ENCODE peak calls at places on chromosomes 13 and 19, in six cellular contexts. One of them, this sample, is unnamed.
A peak's percentile ranks its signal among the peaks of the same experiment; 100 is the strongest.

GRCh38 chr19:17605761-17606745 is 50.6 kb downstream of the COLGALT1 start:
- DNase-seq in mesenchymal stem cell: peak; percentile 74
- DNase-seq in IMR-90: peak; percentile 56
- DNase-seq in mesendoderm: peak; percentile 98
- DNase-seq in H1: peak; percentile 97
- DNase-seq in trophoblast cell: peak; percentile 94
- DNase-seq in this sample: peak; percentile 93

GRCh38 chr13:100394005-100394695 is 194.4 kb downstream of the GGACT start:
- DNase-seq in mesendoderm: no peak
- DNase-seq in trophoblast cell: no peak
- DNase-seq in mesenchymal stem cell: peak; percentile 84
- DNase-seq in H1: no peak
- DNase-seq in IMR-90: peak; percentile 92
- DNase-seq in this sample: no peak

GRCh38 chr13:40457844-40458243 is 208.6 kb downstream of the FOXO1 start:
- DNase-seq in H1: no peak
- DNase-seq in mesendoderm: no peak
- DNase-seq in mesenchymal stem cell: no peak
- DNase-seq in IMR-90: no peak
- DNase-seq in trophoblast cell: no peak
- DNase-seq in this sample: no peak

GRCh38 chr19:926595-927043 is 784 bp downstream of the ARID3A start:
- DNase-seq in H1: no peak
- DNase-seq in trophoblast cell: peak; percentile 89
- DNase-seq in mesendoderm: peak; percentile 69
- DNase-seq in IMR-90: no peak
- DNase-seq in mesenchymal stem cell: peak; percentile 32
- DNase-seq in this sample: no peak

GRCh38 chr13:100131863-100132574 is 43.1 kb downstream of the PCCA start:
- DNase-seq in IMR-90: peak; percentile 96
- DNase-seq in mesendoderm: peak; percentile 61
- DNase-seq in trophoblast cell: peak; percentile 12
- DNase-seq in H1: no peak
- DNase-seq in mesenchymal stem cell: peak; percentile 93
- DNase-seq in this sample: no peak

GRCh38 chr19:31350693-31351211 is 1.5 kb upstream of the TSHZ3 start:
- DNase-seq in trophoblast cell: peak; percentile 63
- DNase-seq in H1: no peak
- DNase-seq in mesendoderm: peak; percentile 54
- DNase-seq in mesenchymal stem cell: peak; percentile 67
- DNase-seq in IMR-90: peak; percentile 56
- DNase-seq in this sample: no peak

GRCh38 chr13:50529154-50529882 is 314.2 kb downstream of the DLEU7 start:
- DNase-seq in mesendoderm: no peak
- DNase-seq in mesenchymal stem cell: peak; percentile 52
- DNase-seq in H1: no peak
- DNase-seq in trophoblast cell: peak; percentile 74
- DNase-seq in IMR-90: peak; percentile 89
- DNase-seq in this sample: no peak

GRCh38 chr19:18650468-18651001 is 13.7 kb downstream of the KLHL26 start:
- DNase-seq in trophoblast cell: no peak
- DNase-seq in mesendoderm: no peak
- DNase-seq in H1: no peak
- DNase-seq in IMR-90: peak; percentile 93
- DNase-seq in mesenchymal stem cell: peak; percentile 98
- DNase-seq in this sample: no peak

GRCh38 chr13:97659602-97660001 is 225.6 kb downstream of the RAP2A start:
- DNase-seq in IMR-90: peak; percentile 21
- DNase-seq in mesendoderm: peak; percentile 65
- DNase-seq in trophoblast cell: no peak
- DNase-seq in H1: no peak
- DNase-seq in mesenchymal stem cell: peak; percentile 16
- DNase-seq in this sample: peak; percentile 23

GRCh38 chr19:56348289-56348877 is 33.7 kb upstream of the ZSCAN5A start:
- DNase-seq in trophoblast cell: peak; percentile 33
- DNase-seq in IMR-90: no peak
- DNase-seq in mesendoderm: peak; percentile 50
- DNase-seq in mesenchymal stem cell: peak; percentile 7
- DNase-seq in H1: no peak
- DNase-seq in this sample: no peak

GRCh38 chr13:33249066-33249465 is 36.5 kb downstream of the STARD13 start:
- DNase-seq in IMR-90: peak; percentile 81
- DNase-seq in mesendoderm: no peak
- DNase-seq in mesenchymal stem cell: peak; percentile 47
- DNase-seq in trophoblast cell: no peak
- DNase-seq in H1: no peak
- DNase-seq in this sample: no peak

GRCh38 chr13:25860265-25860664 is 191.6 kb downstream of the SHISA2 start:
- DNase-seq in trophoblast cell: no peak
- DNase-seq in H1: no peak
- DNase-seq in IMR-90: no peak
- DNase-seq in mesenchymal stem cell: no peak
- DNase-seq in mesendoderm: no peak
- DNase-seq in this sample: no peak

GRCh38 chr13:31234729-31235128 is 35.0 kb downstream of the B3GLCT start:
- DNase-seq in IMR-90: no peak
- DNase-seq in mesenchymal stem cell: no peak
- DNase-seq in trophoblast cell: no peak
- DNase-seq in H1: no peak
- DNase-seq in mesendoderm: peak; percentile 50
- DNase-seq in this sample: no peak

GRCh38 chr13:44312898-44313551 is 60.6 kb upstream of the SERP2 start:
- DNase-seq in H1: no peak
- DNase-seq in mesendoderm: no peak
- DNase-seq in IMR-90: peak; percentile 95
- DNase-seq in trophoblast cell: peak; percentile 10
- DNase-seq in mesenchymal stem cell: peak; percentile 87
- DNase-seq in this sample: no peak

GRCh38 chr13:51960766-51961165 is 50.5 kb downstream of the ATP7B start:
- DNase-seq in H1: no peak
- DNase-seq in trophoblast cell: no peak
- DNase-seq in mesenchymal stem cell: no peak
- DNase-seq in mesendoderm: no peak
- DNase-seq in IMR-90: no peak
- DNase-seq in this sample: no peak

GRCh38 chr13:113650731-113651148 is 7.3 kb downstream of the ATP4B start:
- DNase-seq in trophoblast cell: no peak
- DNase-seq in H1: no peak
- DNase-seq in mesenchymal stem cell: no peak
- DNase-seq in IMR-90: no peak
- DNase-seq in mesendoderm: no peak
- DNase-seq in this sample: no peak

GRCh38 chr13:113654175-113654560 is 3.8 kb downstream of the ATP4B start:
- DNase-seq in H1: no peak
- DNase-seq in mesenchymal stem cell: no peak
- DNase-seq in mesendoderm: no peak
- DNase-seq in IMR-90: no peak
- DNase-seq in trophoblast cell: no peak
- DNase-seq in this sample: no peak

GRCh38 chr13:113651511-113652403 is 6.2 kb downstream of the ATP4B start:
- DNase-seq in mesendoderm: no peak
- DNase-seq in IMR-90: no peak
- DNase-seq in H1: no peak
- DNase-seq in mesenchymal stem cell: no peak
- DNase-seq in trophoblast cell: no peak
- DNase-seq in this sample: no peak

GRCh38 chr13:113653264-113654174 is 4.5 kb downstream of the ATP4B start:
- DNase-seq in mesenchymal stem cell: no peak
- DNase-seq in mesendoderm: peak; percentile 74
- DNase-seq in trophoblast cell: no peak
- DNase-seq in IMR-90: no peak
- DNase-seq in H1: no peak
- DNase-seq in this sample: no peak

DNA sequence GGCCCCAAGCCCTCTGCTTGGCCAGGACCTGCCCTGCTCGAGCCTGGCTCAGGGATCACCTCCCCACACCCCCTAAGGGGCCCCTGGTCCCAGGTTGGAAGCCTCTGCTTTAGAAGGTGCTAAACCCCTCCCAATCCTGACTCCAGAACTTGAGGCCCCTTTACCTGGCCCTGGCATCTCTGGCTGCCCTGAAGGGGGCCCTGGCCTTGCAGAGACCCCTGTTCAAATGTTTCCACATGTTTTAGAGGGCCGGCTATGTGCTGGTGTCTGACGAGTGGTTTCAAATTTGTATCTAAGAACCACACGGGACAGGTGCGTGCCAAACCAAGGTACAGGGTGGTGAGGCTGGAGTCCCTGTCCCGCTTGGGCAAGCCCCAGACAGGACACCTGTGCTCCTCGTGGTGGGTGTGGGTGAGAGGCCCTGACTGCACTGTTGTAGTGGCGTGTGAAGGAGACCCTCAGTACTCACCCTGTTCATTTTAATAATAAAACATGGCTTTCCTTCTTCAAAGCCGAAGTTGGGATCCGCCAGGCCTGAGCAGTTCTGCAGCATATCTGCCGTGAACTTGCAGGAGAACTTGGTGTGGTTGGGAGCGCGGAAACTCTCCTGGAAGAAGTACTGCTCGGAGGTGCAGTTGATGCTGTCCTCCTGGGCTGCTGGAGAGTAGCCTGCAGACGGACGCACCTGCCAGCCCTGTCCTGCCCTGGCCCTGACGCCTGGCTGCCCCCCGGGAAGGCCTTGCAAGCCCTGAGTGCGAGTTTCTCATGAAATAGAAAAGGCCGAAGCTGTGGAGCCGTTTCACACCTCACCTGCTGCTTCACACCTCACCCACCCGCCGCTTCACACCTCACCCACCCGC is 5.4 kb downstream of the ATP4B start:
- DNase-seq in mesenchymal stem cell: no peak
- DNase-seq in H1: no peak
- DNase-seq in IMR-90: no peak
- DNase-seq in mesendoderm: no peak
- DNase-seq in trophoblast cell: no peak
- DNase-seq in this sample: no peak
- H3K4ac ChIP-seq in mesenchymal stem cell: no peak overlapping the region
- H3K4ac ChIP-seq in H1: no peak overlapping the region
- H3K4ac ChIP-seq in IMR-90: no peak overlapping the region
- H3K4ac ChIP-seq in mesendoderm: no peak overlapping the region
- H3K4ac ChIP-seq in trophoblast cell: no peak overlapping the region
- H3K4ac ChIP-seq in this sample: no peak overlapping the region

GRCh38 chr19:35869327-35870123 is 1.2 kb downstream of the APLP1 start:
- DNase-seq in IMR-90: peak; percentile 61
- DNase-seq in mesendoderm: peak; percentile 96
- DNase-seq in trophoblast cell: peak; percentile 94
- DNase-seq in H1: peak; percentile 82
- DNase-seq in mesenchymal stem cell: peak; percentile 77
- DNase-seq in this sample: peak; percentile 97

GRCh38 chr19:35871611-35872010 is 3.2 kb downstream of the APLP1 start:
- DNase-seq in trophoblast cell: no peak
- DNase-seq in mesendoderm: no peak
- DNase-seq in mesenchymal stem cell: no peak
- DNase-seq in IMR-90: no peak
- DNase-seq in H1: no peak
- DNase-seq in this sample: no peak

GRCh38 chr19:35870798-35871197 is 2.4 kb downstream of the APLP1 start:
- DNase-seq in H1: no peak
- DNase-seq in IMR-90: no peak
- DNase-seq in mesendoderm: no peak
- DNase-seq in trophoblast cell: no peak
- DNase-seq in mesenchymal stem cell: no peak
- DNase-seq in this sample: no peak

GRCh38 chr19:35868823-35869326 is 501 bp downstream of the APLP1 start:
- DNase-seq in trophoblast cell: peak; percentile 14
- DNase-seq in mesenchymal stem cell: peak; percentile 22
- DNase-seq in IMR-90: no peak
- DNase-seq in H1: no peak
- DNase-seq in mesendoderm: no peak
- DNase-seq in this sample: no peak

GRCh38 chr19:35868172-35868822 is at the start of gene APLP1:
- DNase-seq in mesenchymal stem cell: peak; percentile 24
- DNase-seq in trophoblast cell: peak; percentile 61
- DNase-seq in H1: no peak
- DNase-seq in mesendoderm: peak; percentile 50
- DNase-seq in IMR-90: no peak
- DNase-seq in this sample: peak; percentile 78
- H3K4me3 ChIP-seq in mesenchymal stem cell: peak within 1 kb of the TSS; percentile 57
- H3K4me3 ChIP-seq in trophoblast cell: peak within 1 kb of the TSS; percentile 69
- H3K4me3 ChIP-seq in H1: peak within 1 kb of the TSS; percentile 64
- H3K4me3 ChIP-seq in mesendoderm: no peak within 1 kb of the TSS
- H3K4me3 ChIP-seq in IMR-90: peak within 1 kb of the TSS; percentile 32
- H3K4me3 ChIP-seq in this sample: peak within 1 kb of the TSS; percentile 59

GRCh38 chr19:52273301-52273700 is 3.9 kb downstream of the ZNF766 start:
- DNase-seq in H1: no peak
- DNase-seq in mesenchymal stem cell: no peak
- DNase-seq in IMR-90: no peak
- DNase-seq in mesendoderm: no peak
- DNase-seq in trophoblast cell: no peak
- DNase-seq in this sample: no peak

GRCh38 chr19:52269338-52270261 is at the start of gene ZNF766:
- DNase-seq in mesendoderm: peak; percentile 98
- DNase-seq in H1: peak; percentile 79
- DNase-seq in mesenchymal stem cell: peak; percentile 97
- DNase-seq in trophoblast cell: peak; percentile 98
- DNase-seq in IMR-90: peak; percentile 94
- DNase-seq in this sample: peak; percentile 90

GRCh38 chr19:52274191-52274590 is 4.8 kb downstream of the ZNF766 start:
- DNase-seq in trophoblast cell: peak; percentile 93
- DNase-seq in mesendoderm: no peak
- DNase-seq in H1: no peak
- DNase-seq in IMR-90: no peak
- DNase-seq in mesenchymal stem cell: no peak
- DNase-seq in this sample: no peak

GRCh38 chr19:52270266-52270885 is 989 bp downstream of the ZNF766 start:
- DNase-seq in mesenchymal stem cell: no peak
- DNase-seq in trophoblast cell: no peak
- DNase-seq in H1: no peak
- DNase-seq in mesendoderm: peak; percentile 16
- DNase-seq in IMR-90: peak; percentile 17
- DNase-seq in this sample: no peak
- H3K4ac ChIP-seq in mesenchymal stem cell: peak overlapping the region; percentile 5
- H3K4ac ChIP-seq in trophoblast cell: peak overlapping the region; percentile 90
- H3K4ac ChIP-seq in H1: peak overlapping the region; percentile 87
- H3K4ac ChIP-seq in mesendoderm: peak overlapping the region; percentile 92
- H3K4ac ChIP-seq in IMR-90: peak overlapping the region; percentile 96
- H3K4ac ChIP-seq in this sample: no peak overlapping the region

GRCh38 chr13:49219647-49220034 is 497 bp upstream of the MLNR start:
- DNase-seq in mesendoderm: no peak
- DNase-seq in H1: no peak
- DNase-seq in IMR-90: no peak
- DNase-seq in trophoblast cell: no peak
- DNase-seq in mesenchymal stem cell: no peak
- DNase-seq in this sample: no peak
- H3K4me3 ChIP-seq in mesendoderm: no peak overlapping the region
- H3K4me3 ChIP-seq in H1: peak overlapping the region; percentile 61
- H3K4me3 ChIP-seq in IMR-90: peak overlapping the region; percentile 45
- H3K4me3 ChIP-seq in trophoblast cell: peak overlapping the region; percentile 48
- H3K4me3 ChIP-seq in mesenchymal stem cell: no peak overlapping the region
- H3K4me3 ChIP-seq in this sample: peak overlapping the region; percentile 79

This sample was measured in neuronal stem cell.